ENCODE peak calls at places on chromosomes 4 and X, in ten cellular contexts. Y, P, Z, F, A, W, N, E, U and L are unnamed samples.

GRCh38 chrX:16853537-16853936 is 16.6 kb downstream of the RBBP7 start:
- DNase-seq in A (no peak), W (no peak), N (no peak), P (no peak), Y (no peak), Z (no peak), F (no peak), U (no peak), E (no peak), L (no peak)

GRCh38 chrX:139554991-139555675 is 24.6 kb downstream of the F9 start:
- DNase-seq in W (no peak), U (peak; percentile 62), F (no peak), E (no peak), N (no peak), Y (peak; percentile 18), P (no peak), Z (no peak), A (no peak), L (no peak)

GRCh38 chr4:41514765-41515481 is 23.0 kb upstream of the LIMCH1 start:
- DNase-seq in W (no peak), N (no peak), E (no peak), P (no peak), F (no peak), Z (no peak), Y (no peak), U (no peak), A (no peak), L (no peak)

GRCh38 chrX:12115377-12115776 is 22.9 kb upstream of the FRMPD4 start:
- DNase-seq in Y (peak; percentile 56), Z (no peak), P (no peak), F (no peak), N (no peak), E (no peak), U (no peak), W (no peak), A (no peak), L (no peak)

GRCh38 chrX:41919870-41920269 is 3.5 kb downstream of the CASK start:
- DNase-seq in U (no peak), A (no peak), Z (no peak), Y (no peak), P (no peak), E (no peak), N (no peak), F (no peak), W (no peak), L (no peak)

GRCh38 chrX:111100191-111100590 is 4.2 kb downstream of the PAK3 start:
- DNase-seq in W (no peak), A (peak; percentile 69), E (no peak), N (peak; percentile 20), F (peak; percentile 73), Y (peak; percentile 26), U (no peak), Z (peak; percentile 27), P (no peak), L (no peak)

GRCh38 chr4:972651-973424 is 531 bp downstream of the DGKQ start:
- DNase-seq in E (peak; percentile 61), P (peak; percentile 48), Z (peak; percentile 55), W (peak; percentile 48), U (peak; percentile 88), N (peak; percentile 15), Y (peak; percentile 46), A (peak; percentile 72), F (peak; percentile 78), L (no peak)

GRCh38 chrX:22526339-22526738 is 253.6 kb downstream of the CBLL2 start:
- DNase-seq in P (no peak), Y (no peak), N (peak; percentile 75), Z (no peak), A (no peak), F (peak; percentile 5), W (no peak), E (no peak), U (no peak), L (no peak)

GRCh38 chr4:74205559-74205958 is 47.6 kb downstream of the MTHFD2L start:
- DNase-seq in W (no peak), P (no peak), A (no peak), N (no peak), F (no peak), Z (no peak), Y (no peak), U (no peak), E (no peak), L (no peak)

GRCh38 chrX:115493015-115493414 is 68.0 kb upstream of the PLS3 start:
- DNase-seq in P (no peak), U (no peak), N (no peak), F (no peak), W (no peak), Y (no peak), A (no peak), E (no peak), Z (no peak), L (no peak)

GRCh38 chrX:71098951-71099506 is 3.4 kb downstream of the FOXO4 start:
- DNase-seq in W (no peak), A (no peak), E (no peak), F (no peak), Z (no peak), U (no peak), N (no peak), P (no peak), Y (peak; percentile 26), L (no peak)

GRCh38 chr4:26885912-26886274 is 25.3 kb downstream of the STIM2 start:
- DNase-seq in Z (peak; percentile 28), E (no peak), W (no peak), U (no peak), P (no peak), N (no peak), Y (no peak), F (no peak), A (no peak), L (no peak)

GRCh38 chr4:2462218-2462991 is 6.5 kb upstream of the RNF4 start:
- DNase-seq in P (peak; percentile 52), W (peak; percentile 57), F (peak; percentile 92), A (peak; percentile 96), N (peak; percentile 81), U (peak; percentile 89), Z (peak; percentile 55), Y (peak; percentile 72), E (peak; percentile 86), L (peak; percentile 27)

GRCh38 chr4:84866295-84866694 is 100.2 kb downstream of the WDFY3 start:
- DNase-seq in W (no peak), N (no peak), E (no peak), U (no peak), Z (no peak), Y (no peak), A (no peak), P (no peak), F (no peak), L (no peak)

GRCh38 chrX:48002929-48003328 is 860 bp downstream of the ZNF182 start:
- DNase-seq in Y (no peak), F (no peak), U (no peak), Z (no peak), A (no peak), E (no peak), N (no peak), W (no peak), P (no peak), L (no peak)

GRCh38 chr4:173328236-173328901 is 5.8 kb downstream of the HMGB2 start:
- DNase-seq in N (no peak), Y (no peak), E (no peak), P (no peak), W (no peak), A (no peak), Z (no peak), U (no peak), F (no peak), L (no peak)

GRCh38 chr4:186144180-186144579 is 39.7 kb downstream of the FAM149A start:
- DNase-seq in Y (no peak), W (no peak), U (no peak), F (peak; percentile 59), Z (peak; percentile 27), N (peak; percentile 59), P (no peak), A (peak; percentile 76), E (no peak), L (no peak)

GRCh38 chrX:69189972-69190371 is 24.7 kb upstream of the PJA1 start:
- DNase-seq in N (no peak), Y (no peak), W (no peak), Z (no peak), P (no peak), E (peak; percentile 56), A (no peak), F (no peak), U (no peak), L (no peak)

GRCh38 chrX:48530736-48531135 is 8.8 kb upstream of the TBC1D25 start:
- DNase-seq in P (no peak), F (no peak), N (no peak), E (no peak), Y (no peak), W (no peak), A (no peak), Z (no peak), U (no peak), L (no peak)